ENCODE peak calls at places on chromosomes 7 and 10, in nine cellular contexts. G, P, C, Z, V, F, A, I and W are unnamed samples.

GRCh38 chr10:30185916-30186315 is 126.5 kb upstream of the JCAD start:
- DNase-seq in G (no peak), P (no peak), Z (no peak), C (no peak), F (no peak), I (peak; percentile 86), V (no peak), A (peak; percentile 83), W (no peak)

GRCh38 chr10:27240891-27241639 is 468 bp upstream of the ACBD5 start:
- DNase-seq in P (peak; percentile 64), A (peak; percentile 28), Z (peak; percentile 80), I (peak; percentile 13), V (peak; percentile 52), F (no peak), G (no peak), C (peak; percentile 41), W (peak; percentile 87)

GRCh38 chr10:22648547-22648961 is 65.8 kb downstream of the PIP4K2A start:
- DNase-seq in F (no peak), V (no peak), C (no peak), G (no peak), P (no peak), Z (no peak), I (no peak), A (peak; percentile 58), W (no peak)

GRCh38 chr7:74429153-74429747 is 24.5 kb upstream of the GTF2IRD1 start:
- DNase-seq in V (peak; percentile 85), C (no peak), F (no peak), I (no peak), G (no peak), P (no peak), A (peak; percentile 78), Z (no peak), W (no peak)

GRCh38 chr10:79585870-79586527 is 24.7 kb upstream of the SFTPA1 start:
- DNase-seq in I (no peak), A (no peak), C (no peak), P (no peak), V (no peak), G (no peak), Z (no peak), F (peak; percentile 73), W (no peak)

GRCh38 chr7:1440620-1441019 is 18.6 kb downstream of the MICALL2 start:
- DNase-seq in C (no peak), V (no peak), A (no peak), P (no peak), Z (no peak), F (no peak), G (no peak), I (no peak), W (no peak)

GRCh38 chr10:29681700-29682444 is 47.1 kb upstream of the SVIL start:
- DNase-seq in C (no peak), F (peak; percentile 68), I (no peak), G (peak; percentile 52), V (no peak), P (peak; percentile 96), A (no peak), Z (no peak), W (no peak)

GRCh38 chr10:67878133-67878532 is 6.3 kb upstream of the SIRT1 start:
- DNase-seq in P (no peak), F (no peak), V (no peak), A (no peak), I (no peak), Z (no peak), G (no peak), C (no peak), W (no peak)

GRCh38 chr10:98259606-98260319 is 8.2 kb downstream of the LOXL4 start:
- DNase-seq in P (no peak), C (no peak), Z (no peak), F (no peak), I (peak; percentile 56), G (no peak), V (peak; percentile 21), A (no peak), W (no peak)

GRCh38 chr10:82289945-82290344 is 415.0 kb downstream of the NRG3 start:
- DNase-seq in Z (no peak), C (no peak), P (no peak), G (no peak), A (no peak), V (no peak), F (peak; percentile 40), I (no peak), W (no peak)

GRCh38 chr10:132710746-132711617 is 75.0 kb downstream of the NKX6-2 start:
- DNase-seq in A (no peak), C (no peak), I (no peak), G (no peak), Z (peak; percentile 74), F (no peak), V (no peak), P (no peak), W (no peak)

GRCh38 chr10:42864575-42864974 is 82.0 kb downstream of the BMS1 start:
- DNase-seq in C (no peak), A (peak; percentile 15), I (peak; percentile 26), V (no peak), F (no peak), Z (no peak), G (no peak), P (no peak), W (peak; percentile 74)

GRCh38 chr10:6778992-6779701 is 199.1 kb upstream of the PRKCQ start:
- DNase-seq in A (peak; percentile 89), V (no peak), F (peak; percentile 41), P (no peak), Z (no peak), G (no peak), C (no peak), I (peak; percentile 88), W (no peak)

GRCh38 chr7:135100856-135101255 is 47.0 kb upstream of the TMEM140 start:
- DNase-seq in F (no peak), I (peak; percentile 49), C (no peak), G (no peak), A (peak; percentile 65), Z (no peak), P (no peak), V (no peak), W (no peak)

GRCh38 chr10:8056891-8057331 is 2.4 kb downstream of the GATA3 start:
- DNase-seq in A (no peak), I (no peak), V (peak; percentile 65), G (no peak), Z (no peak), F (no peak), P (peak; percentile 92), C (no peak), W (no peak)
- H3K27me3 ChIP-seq in A (peaks cover 81% of the 10 kb centered on the region), I (no peaks in the 10 kb centered on the region), V (peaks cover 93% of the 10 kb centered on the region), G (peaks cover 14% of the 10 kb centered on the region), Z (peaks cover 66% of the 10 kb centered on the region), F (peaks cover 2% of the 10 kb centered on the region), P (no peaks in the 10 kb centered on the region), C (peaks cover 62% of the 10 kb centered on the region), W (peaks cover 8% of the 10 kb centered on the region)

DNA sequence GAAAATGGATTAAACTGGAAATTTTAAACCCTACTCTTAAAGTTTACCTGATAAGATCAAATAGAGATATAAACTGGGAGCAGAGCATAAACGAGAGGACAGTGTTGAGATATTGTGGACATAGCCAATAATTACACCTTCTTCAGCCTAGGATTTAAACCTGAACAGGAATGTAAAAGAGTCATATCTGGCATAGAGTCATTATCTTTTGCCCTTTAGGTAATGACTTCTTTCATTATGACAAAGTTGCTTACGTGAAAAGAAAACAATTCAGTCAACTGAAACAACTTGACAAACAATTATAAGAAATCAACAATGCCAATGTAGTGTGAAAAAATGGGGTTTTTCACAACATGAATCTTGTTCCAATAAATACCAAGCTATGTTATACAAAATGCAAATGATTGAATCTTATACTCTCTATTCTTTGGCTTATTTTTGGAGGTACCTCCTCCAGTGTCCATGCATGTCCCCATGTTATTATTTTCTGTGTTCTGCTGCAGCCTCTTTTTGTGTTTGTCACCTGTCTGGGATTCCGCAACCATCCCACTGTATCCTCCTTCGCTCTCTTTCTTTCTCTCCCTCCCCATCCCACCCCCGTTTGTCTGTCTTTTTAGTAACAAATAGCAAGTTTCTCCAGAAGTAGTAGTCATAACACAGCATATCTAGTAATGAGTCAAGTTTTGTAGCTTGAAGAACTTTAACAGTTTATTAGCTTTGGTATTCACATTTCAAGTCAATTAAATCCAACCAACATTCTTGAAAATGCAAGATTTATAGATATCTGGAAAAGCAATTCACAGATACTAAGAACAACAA is 153.9 kb upstream of the MTPN start:
- DNase-seq in F (no peak), Z (no peak), I (no peak), C (no peak), P (no peak), A (no peak), V (no peak), G (no peak), W (no peak)
- H3K27me3 ChIP-seq in F (no peaks in the 10 kb centered on the region), Z (no peaks in the 10 kb centered on the region), I (no peaks in the 10 kb centered on the region), C (no peaks in the 10 kb centered on the region), P (no peaks in the 10 kb centered on the region), A (no peaks in the 10 kb centered on the region), V (no peaks in the 10 kb centered on the region), G (no peaks in the 10 kb centered on the region), W (no peaks in the 10 kb centered on the region)

GRCh38 chr10:47245731-47246350 is 54.2 kb upstream of the GDF10 start:
- DNase-seq in Z (no peak), A (no peak), G (no peak), I (no peak), P (no peak), V (no peak), C (no peak), F (no peak), W (peak; percentile 85)

GRCh38 chr10:47244560-47245500 is 55.2 kb upstream of the GDF10 start:
- DNase-seq in C (no peak), I (no peak), Z (no peak), P (no peak), A (no peak), V (no peak), F (no peak), G (no peak), W (no peak)

GRCh38 chr10:47243356-47243755 is 56.6 kb upstream of the GDF10 start:
- DNase-seq in Z (no peak), G (no peak), A (no peak), P (no peak), C (peak; percentile 8), V (no peak), I (no peak), F (no peak), W (no peak)

GRCh38 chr10:47241946-47242900 is 57.8 kb upstream of the GDF10 start:
- DNase-seq in A (no peak), Z (no peak), F (no peak), I (no peak), P (no peak), G (no peak), V (no peak), C (peak; percentile 10), W (peak; percentile 58)

GRCh38 chr10:47243791-47244190 is 56.2 kb upstream of the GDF10 start:
- DNase-seq in I (no peak), G (no peak), Z (peak; percentile 84), P (no peak), F (no peak), C (no peak), V (no peak), A (no peak), W (no peak)
- H3K27me3 ChIP-seq in I (peaks cover 22% of the 10 kb centered on the region), G (no peaks in the 10 kb centered on the region), Z (no peaks in the 10 kb centered on the region), P (no peaks in the 10 kb centered on the region), F (no peaks in the 10 kb centered on the region), C (no peaks in the 10 kb centered on the region), V (no peaks in the 10 kb centered on the region), A (peaks cover 67% of the 10 kb centered on the region), W (no peaks in the 10 kb centered on the region)

DNA sequence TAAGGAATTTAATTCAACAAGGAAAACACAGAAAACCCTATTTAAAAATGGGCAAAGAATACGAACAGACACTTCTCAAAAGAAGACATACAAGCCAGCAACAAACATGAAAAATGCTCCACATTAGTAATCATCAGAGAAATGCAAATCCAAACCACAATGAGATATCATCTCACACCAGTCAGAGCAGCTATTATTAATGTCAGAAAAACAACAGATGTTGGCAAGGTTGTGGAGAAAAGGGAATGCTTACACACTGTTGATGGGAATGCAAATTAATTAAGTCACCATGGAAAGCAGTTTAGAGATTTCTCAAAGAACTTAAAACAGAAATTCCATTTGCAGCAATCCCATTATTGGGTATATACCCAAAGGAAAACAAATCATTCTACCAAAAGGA is 55.2 kb downstream of the GCC1 start:
- DNase-seq in A (no peak), Z (no peak), I (no peak), V (no peak), F (no peak), P (no peak), C (no peak), G (no peak), W (no peak)
- H3K27me3 ChIP-seq in A (peaks cover 18% of the 10 kb centered on the region), Z (peaks cover 5% of the 10 kb centered on the region), I (peaks cover 9% of the 10 kb centered on the region), V (peaks cover 35% of the 10 kb centered on the region), F (no peaks in the 10 kb centered on the region), P (peaks cover 10% of the 10 kb centered on the region), C (no peaks in the 10 kb centered on the region), G (peaks cover 21% of the 10 kb centered on the region), W (no peaks in the 10 kb centered on the region)